ENCODE peak calls at places on chromosomes 2 and 18, in six cellular contexts. O is activated gamma-delta T cell treated with anti-CD3 and anti-CD28 coated beads, Interleukin-2, amount 50 U/mL, for 16 hours; Y is neural progenitor cell; P is H9; X is Right ventricle myocardium superior; V is mucosa of descending colon. E is an unnamed sample.

GRCh38 chr2:11597538-11598225 is 63.8 kb downstream of the GREB1 start:
- DNase-seq in O (no peak), Y (no peak), P (no peak), X (no peak), V (no peak), E (no peak)

GRCh38 chr2:223008162-223008561 is 43.8 kb upstream of the KCNE4 start:
- DNase-seq in O (no peak), Y (no peak), P (no peak), X (no peak), V (peak; percentile 11), E (no peak)

GRCh38 chr2:37585982-37586621 is 85.3 kb downstream of the CDC42EP3 start:
- DNase-seq in O (peak; percentile 55), Y (no peak), P (no peak), X (peak; percentile 42), V (peak; percentile 52), E (no peak)

GRCh38 chr18:58432050-58432727 is 196.7 kb downstream of the ALPK2 start:
- DNase-seq in O (no peak), Y (no peak), P (no peak), X (no peak), V (no peak), E (no peak)

GRCh38 chr18:34314847-34315246 is 90.1 kb upstream of the NOL4 start:
- DNase-seq in O (no peak), Y (no peak), P (no peak), X (no peak), V (no peak), E (no peak)

GRCh38 chr2:219073413-219074129 is 12.8 kb upstream of the IHH start:
- DNase-seq in O (no peak), Y (peak; percentile 87), P (peak; percentile 80), X (no peak), V (peak; percentile 90), E (peak; percentile 71)

GRCh38 chr2:24491626-24492282 is 700 bp downstream of the NCOA1 start:
- DNase-seq in O (peak; percentile 43), Y (peak; percentile 75), P (peak; percentile 43), X (peak; percentile 72), V (peak; percentile 41), E (peak; percentile 61)

GRCh38 chr18:55657572-55658331 is 69.8 kb upstream of the TCF4 start:
- DNase-seq in O (no peak), Y (no peak), P (no peak), X (no peak), V (no peak), E (no peak)

GRCh38 chr2:18922276-18922675 is 332.9 kb upstream of the NT5C1B start:
- DNase-seq in O (no peak), Y (no peak), P (no peak), X (no peak), V (no peak), E (no peak)

GRCh38 chr2:202376460-202377307 is 557 bp downstream of the BMPR2 start:
- DNase-seq in O (peak; percentile 3), Y (no peak), P (no peak), X (peak; percentile 61), V (peak; percentile 64), E (peak; percentile 40)

GRCh38 chr2:144472911-144473310 is 47.0 kb downstream of the ZEB2 start:
- DNase-seq in O (no peak), Y (no peak), P (no peak), X (no peak), V (no peak), E (no peak)

GRCh38 chr18:57059366-57059765 is 87.5 kb upstream of the BOD1L2 start:
- DNase-seq in O (no peak), Y (no peak), P (peak; percentile 29), X (no peak), V (no peak), E (no peak)

GRCh38 chr18:80143876-80144275 is 34.8 kb downstream of the ADNP2 start:
- DNase-seq in O (no peak), Y (no peak), P (no peak), X (no peak), V (no peak), E (no peak)

GRCh38 chr2:97708608-97709007 is 4.8 kb upstream of the ZAP70 start:
- DNase-seq in O (no peak), Y (no peak), P (peak; percentile 28), X (no peak), V (no peak), E (no peak)

GRCh38 chr18:56645415-56646016 is 5.6 kb upstream of the WDR7 start:
- DNase-seq in O (no peak), Y (peak; percentile 4), P (no peak), X (no peak), V (no peak), E (no peak)

GRCh38 chr18:39840406-39840805 is 2114.6 kb upstream of the PIK3C3 start:
- DNase-seq in O (no peak), Y (no peak), P (no peak), X (no peak), V (no peak), E (no peak)

GRCh38 chr2:84649487-84650142 is 133.3 kb downstream of the DNAH6 start:
- DNase-seq in O (no peak), Y (no peak), P (no peak), X (no peak), V (no peak), E (no peak)

GRCh38 chr2:48932667-48933066 is 177.1 kb upstream of the LHCGR start:
- DNase-seq in O (no peak), Y (no peak), P (no peak), X (no peak), V (no peak), E (no peak)

GRCh38 chr2:220789961-220790360 is 782.1 kb downstream of the EPHA4 start:
- DNase-seq in O (no peak), Y (no peak), P (no peak), X (no peak), V (peak; percentile 2), E (peak; percentile 3)

GRCh38 chr2:149034406-149034805 is 4.1 kb upstream of the LYPD6B start:
- DNase-seq in O (no peak), Y (no peak), P (no peak), X (no peak), V (no peak), E (no peak)

GRCh38 chr18:7559709-7560319 is 7.3 kb upstream of the PTPRM start:
- DNase-seq in O (no peak), Y (no peak), P (no peak), X (no peak), V (no peak), E (no peak)

GRCh38 chr18:69686861-69687260 is 260.8 kb downstream of the CD226 start:
- DNase-seq in O (no peak), Y (no peak), P (no peak), X (no peak), V (no peak), E (no peak)

E was measured in body of pancreas.